ENCODE peak calls at places on chromosomes 3 and 15, in six cellular contexts. C is H1, L is IMR-90, G is neuronal stem cell, Y is mesenchymal stem cell, D is trophoblast cell. N is an unnamed sample.

GRCh38 chr15:46312133-46312740 is 677.4 kb downstream of the SQOR start:
- DNase-seq in L (peak; percentile 41), D (peak; percentile 84), Y (peak; percentile 71), C (peak; percentile 90), G (peak; percentile 78), N (peak; percentile 84)

GRCh38 chr3:10790713-10791112 is 25.3 kb upstream of the SLC6A11 start:
- DNase-seq in D (no peak), G (no peak), L (no peak), C (no peak), Y (no peak), N (no peak)

GRCh38 chr3:89649431-89649830 is 542.0 kb downstream of the EPHA3 start:
- DNase-seq in L (no peak), C (no peak), G (no peak), Y (no peak), D (no peak), N (no peak)

GRCh38 chr3:113166719-113167492 is 44.5 kb upstream of the BOC start:
- DNase-seq in Y (peak; percentile 63), D (peak; percentile 13), C (peak; percentile 56), L (peak; percentile 65), G (peak; percentile 35), N (peak; percentile 74)

GRCh38 chr3:64642327-64643151 is 45.3 kb downstream of the ADAMTS9 start:
- DNase-seq in C (no peak), L (no peak), D (no peak), G (peak; percentile 48), Y (peak; percentile 43), N (peak; percentile 30)

GRCh38 chr3:118943597-118943996 is 91.0 kb downstream of the IGSF11 start:
- DNase-seq in C (no peak), D (no peak), L (no peak), Y (no peak), G (no peak), N (no peak)

GRCh38 chr3:156161172-156161571 is 40.8 kb downstream of the KCNAB1 start:
- DNase-seq in Y (no peak), L (peak; percentile 17), D (no peak), C (no peak), G (no peak), N (no peak)

GRCh38 chr3:13634615-13635014 is 85.7 kb downstream of the FBLN2 start:
- DNase-seq in G (no peak), C (no peak), L (no peak), D (no peak), Y (no peak), N (no peak)

GRCh38 chr3:37859908-37860199 is 1.8 kb upstream of the CTDSPL start:
- DNase-seq in G (no peak), Y (no peak), L (no peak), C (no peak), D (no peak), N (no peak)

GRCh38 chr15:60799885-60800728 is 321.2 kb upstream of the ICE2 start:
- DNase-seq in C (no peak), Y (peak; percentile 45), L (peak; percentile 54), G (no peak), D (no peak), N (no peak)

GRCh38 chr15:47987908-47988532 is 132.8 kb upstream of the SLC24A5 start:
- DNase-seq in C (no peak), L (peak; percentile 70), G (peak; percentile 50), D (peak; percentile 76), Y (peak; percentile 76), N (peak; percentile 86)

GRCh38 chr15:68536331-68537095 is 42.3 kb upstream of the CORO2B start:
- DNase-seq in Y (peak; percentile 91), L (peak; percentile 98), D (no peak), C (no peak), G (no peak), N (no peak)

DNA sequence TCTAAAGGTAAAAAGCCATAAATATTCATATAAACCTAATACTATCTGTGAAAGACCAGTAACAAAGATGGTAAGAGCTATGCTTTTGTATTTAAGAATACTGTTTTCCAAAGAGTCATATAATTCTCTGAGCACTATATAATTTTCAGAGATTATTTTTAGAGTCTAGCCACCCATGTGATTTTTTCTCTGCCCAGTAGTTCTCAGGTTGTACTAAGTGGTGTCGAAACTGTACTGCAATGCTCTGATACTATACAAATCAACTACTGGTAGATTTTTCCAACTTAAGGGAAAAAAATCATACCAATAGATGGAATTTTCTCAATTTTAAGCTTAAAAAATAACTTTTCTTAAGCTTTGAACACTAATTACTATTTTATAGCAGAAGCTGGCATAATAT is 104.8 kb downstream of the MYO5A start:
- DNase-seq in L (no peak), D (no peak), C (no peak), Y (no peak), G (no peak), N (no peak)
- H2BK5ac ChIP-seq in L (no peak overlapping the region), D (no peak overlapping the region), C (no peak overlapping the region), Y (no peak overlapping the region), G (no peak overlapping the region), N (no peak overlapping the region)

GRCh38 chr15:52261498-52262242 is 33.9 kb downstream of the MYO5C start:
- DNase-seq in Y (peak; percentile 81), L (peak; percentile 77), G (peak; percentile 82), D (peak; percentile 84), C (peak; percentile 70), N (peak; percentile 99)

GRCh38 chr15:52262364-52262763 is 33.2 kb downstream of the MYO5C start:
- DNase-seq in G (peak; percentile 18), C (no peak), D (no peak), L (no peak), Y (peak; percentile 19), N (peak; percentile 41)

GRCh38 chr15:52263563-52263962 is 32.0 kb downstream of the MYO5C start:
- DNase-seq in Y (no peak), D (no peak), C (no peak), L (no peak), G (no peak), N (no peak)

GRCh38 chr15:52259503-52259902 is 36.1 kb downstream of the MYO5C start:
- DNase-seq in G (no peak), C (no peak), D (no peak), L (no peak), Y (no peak), N (no peak)

DNA sequence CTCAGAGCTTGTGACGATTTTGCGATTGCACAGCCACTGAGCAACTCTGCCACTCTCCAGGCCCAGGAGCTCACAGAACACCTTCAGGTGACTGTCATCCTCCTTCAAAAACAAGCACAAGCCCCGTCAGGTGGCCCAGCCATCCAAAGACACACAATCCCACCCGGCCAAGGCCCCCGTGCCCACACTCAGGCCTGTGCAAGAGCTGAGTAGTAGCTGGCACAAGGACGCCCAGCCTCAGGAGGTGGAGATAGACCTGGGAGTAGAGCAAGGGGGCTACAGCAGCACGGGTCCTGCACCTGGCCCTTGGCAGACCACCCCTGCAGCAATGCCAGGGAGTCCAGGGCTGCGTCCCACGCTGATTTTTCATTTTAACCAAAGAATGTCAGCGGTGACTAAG is 34.6 kb downstream of the MYO5C start:
- DNase-seq in D (no peak), C (no peak), Y (no peak), G (no peak), L (no peak), N (no peak)
- H2AK5ac ChIP-seq in D (peak overlapping the region; percentile 24), C (peak overlapping the region; percentile 76), Y (peak overlapping the region; percentile 11), G (peak overlapping the region; percentile 100), L (peak overlapping the region; percentile 81), N (peak overlapping the region; percentile 74)

GRCh38 chr3:78970656-78971055 is 797.1 kb downstream of the ROBO1 start:
- DNase-seq in Y (no peak), D (no peak), C (no peak), L (peak; percentile 24), G (no peak), N (no peak)

GRCh38 chr3:78976200-78976599 is 791.6 kb downstream of the ROBO1 start:
- DNase-seq in Y (no peak), G (no peak), D (no peak), C (no peak), L (no peak), N (peak; percentile 44)

GRCh38 chr3:78977073-78977472 is 790.7 kb downstream of the ROBO1 start:
- DNase-seq in C (no peak), L (peak; percentile 28), G (no peak), Y (no peak), D (no peak), N (no peak)

GRCh38 chr3:78972617-78973301 is 795.0 kb downstream of the ROBO1 start:
- DNase-seq in G (no peak), Y (no peak), L (no peak), D (no peak), C (no peak), N (no peak)

DNA sequence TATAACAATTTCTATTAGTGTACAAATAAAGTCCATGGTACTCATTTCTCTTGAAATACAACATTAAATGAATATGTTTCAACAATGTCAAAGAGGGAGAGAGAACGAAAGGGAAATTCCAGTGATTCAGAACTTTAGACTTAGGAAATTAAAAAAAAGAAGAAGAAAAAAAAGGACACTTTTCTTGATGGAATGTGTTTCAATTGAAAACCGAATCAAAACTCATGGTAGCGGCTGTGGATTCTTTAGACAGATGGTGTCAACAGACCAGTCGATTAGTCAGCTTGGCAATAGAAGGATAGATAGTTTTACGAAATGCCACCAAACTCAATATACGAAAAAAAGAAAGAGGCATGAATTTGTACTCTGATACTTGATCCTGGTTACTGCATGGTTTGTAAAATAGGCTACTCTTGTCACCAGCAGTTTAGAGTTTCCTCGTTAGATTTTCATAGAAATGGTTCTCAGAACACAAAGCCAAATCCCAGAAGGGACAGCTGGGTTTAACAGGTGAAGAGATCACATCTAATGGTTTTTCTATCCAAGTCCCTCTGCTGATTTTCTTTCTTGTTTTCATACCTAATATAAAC is 793.5 kb downstream of the ROBO1 start:
- DNase-seq in Y (no peak), D (no peak), G (no peak), C (no peak), L (peak; percentile 62), N (no peak)
- H3K4me3 ChIP-seq in Y (no peak overlapping the region), D (no peak overlapping the region), G (no peak overlapping the region), C (no peak overlapping the region), L (no peak overlapping the region), N (no peak overlapping the region)

GRCh38 chr15:101068523-101068960 is 149.4 kb downstream of the LRRK1 start:
- DNase-seq in D (peak; percentile 78), L (peak; percentile 27), G (no peak), C (no peak), Y (no peak), N (no peak)

GRCh38 chr15:101070024-101070423 is 150.9 kb downstream of the LRRK1 start:
- DNase-seq in Y (peak; percentile 40), L (no peak), D (no peak), G (no peak), C (no peak), N (no peak)

GRCh38 chr15:101068961-101069734 is 150.0 kb downstream of the LRRK1 start:
- DNase-seq in C (peak; percentile 85), G (peak; percentile 79), D (peak; percentile 94), Y (peak; percentile 96), L (peak; percentile 61), N (peak; percentile 98)

GRCh38 chr15:101071651-101072050 is 152.5 kb downstream of the LRRK1 start:
- DNase-seq in D (no peak), C (no peak), Y (no peak), L (no peak), G (no peak), N (no peak)

DNA sequence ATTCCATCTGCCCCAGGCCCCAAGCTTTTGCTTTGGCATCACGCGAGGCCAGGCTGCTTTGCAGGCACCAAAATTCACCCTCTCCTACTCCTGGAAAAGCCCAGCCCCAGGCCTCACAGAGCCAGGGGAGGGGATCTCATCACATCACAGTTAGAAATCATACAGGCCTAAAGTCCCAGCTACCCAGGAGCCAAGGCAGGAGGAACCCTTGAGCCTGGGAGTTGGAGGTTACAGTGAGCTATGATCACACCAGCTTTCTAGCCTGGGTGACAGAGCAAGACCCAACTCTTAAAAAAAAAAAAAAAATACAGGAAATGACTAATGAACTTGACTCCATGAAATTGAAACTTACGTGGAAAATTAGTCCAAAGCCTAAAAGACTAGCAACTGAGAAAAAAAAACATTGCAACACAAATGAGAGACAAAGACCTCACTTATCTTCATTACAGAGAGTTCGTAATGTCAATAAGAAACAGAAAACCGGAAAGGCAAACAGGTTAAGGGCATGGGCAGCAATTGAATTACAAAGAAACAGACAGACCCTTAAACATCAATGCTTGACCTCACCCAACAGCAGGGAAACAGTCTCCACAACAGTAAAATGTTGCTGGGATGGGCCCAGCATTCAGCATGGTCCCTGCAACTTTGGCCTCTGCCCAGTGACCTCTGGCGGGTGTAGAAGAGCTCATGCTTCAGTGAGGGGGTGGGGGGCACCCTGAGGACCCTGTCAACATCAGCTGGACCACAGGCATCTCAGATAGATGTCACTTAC is 151.5 kb downstream of the LRRK1 start:
- DNase-seq in Y (peak; percentile 95), C (no peak), L (peak; percentile 89), G (no peak), D (no peak), N (no peak)
- H2BK5ac ChIP-seq in Y (no peak overlapping the region), C (peak overlapping the region; percentile 100), L (peak overlapping the region; percentile 96), G (peak overlapping the region; percentile 54), D (peak overlapping the region; percentile 77), N (peak overlapping the region; percentile 35)

N was measured in mesendoderm.